ENCODE peak calls at places on chromosomes 1 and 21, in ten cellular contexts. U is omental fat pad, H is fibroblast of lung, V is D721Med, A is hepatocyte, L is heart right ventricle, G is RWPE1, B is cardiac fibroblast, J is endothelial cell, C is nephron progenitor cell. N is an unnamed sample.

GRCh38 chr1:42658880-42659337 is 686 bp downstream of the PPIH start:
- DNase-seq in U (no peak), H (peak; percentile 6), V (no peak), A (peak; percentile 22), L (no peak), G (no peak), B (peak; percentile 36), J (no peak), C (no peak), N (no peak)

GRCh38 chr1:45656573-45657226 is 29.6 kb downstream of the GPBP1L1 start:
- DNase-seq in U (no peak), H (no peak), V (no peak), A (no peak), L (no peak), G (no peak), B (no peak), J (no peak), C (no peak), N (no peak)

GRCh38 chr1:107692580-107693345 is 272.2 kb downstream of the VAV3 start:
- DNase-seq in U (no peak), H (no peak), V (no peak), A (no peak), L (no peak), G (no peak), B (no peak), J (no peak), C (no peak), N (no peak)

GRCh38 chr1:218872026-218872425 is 301.7 kb upstream of the LYPLAL1 start:
- DNase-seq in U (no peak), H (no peak), V (no peak), A (no peak), L (no peak), G (no peak), B (no peak), J (no peak), C (no peak), N (no peak)

GRCh38 chr21:16302851-16303282 is 573.1 kb downstream of the USP25 start:
- DNase-seq in U (no peak), H (no peak), V (no peak), A (peak; percentile 14), L (peak; percentile 49), G (no peak), B (peak; percentile 71), J (no peak), C (no peak), N (no peak)

GRCh38 chr1:93528416-93528815 is 80.5 kb downstream of the FNBP1L start:
- DNase-seq in U (no peak), H (no peak), V (no peak), A (no peak), L (no peak), G (no peak), B (no peak), J (no peak), C (no peak), N (no peak)

GRCh38 chr21:44815852-44816628 is 1.8 kb downstream of the SUMO3 start:
- DNase-seq in U (no peak), H (no peak), V (no peak), A (peak; percentile 31), L (no peak), G (no peak), B (no peak), J (no peak), C (no peak), N (peak; percentile 35)

GRCh38 chr1:56897150-56898004 is 42.8 kb downstream of the C8A start:
- DNase-seq in U (no peak), H (peak; percentile 2), V (no peak), A (no peak), L (peak; percentile 16), G (no peak), B (peak; percentile 82), J (no peak), C (no peak), N (no peak)

GRCh38 chr21:25567472-25567871 is 39.8 kb downstream of the MRPL39 start:
- DNase-seq in U (no peak), H (no peak), V (no peak), A (no peak), L (no peak), G (no peak), B (no peak), J (no peak), C (no peak), N (no peak)
- TF ChIP-seq CTCF in U (no peak), H (no peak), V (no peak), A (no peak), L (no peak), G (no peak), B (no peak), J (no peak), C (no peak), N (no peak)

GRCh38 chr1:117061986-117062415 is 1.9 kb downstream of the TTF2 start:
- DNase-seq in U (no peak), H (peak; percentile 45), V (no peak), A (peak; percentile 20), L (no peak), G (no peak), B (peak; percentile 79), J (no peak), C (no peak), N (no peak)

GRCh38 chr1:117058810-117059209 is 1.3 kb upstream of the TTF2 start:
- DNase-seq in U (no peak), H (no peak), V (no peak), A (no peak), L (no peak), G (no peak), B (no peak), J (no peak), C (no peak), N (no peak)

GRCh38 chr1:117060441-117061317 is 553 bp downstream of the TTF2 start:
- DNase-seq in U (no peak), H (peak; percentile 42), V (peak; percentile 24), A (peak; percentile 74), L (no peak), G (peak; percentile 74), B (peak; percentile 64), J (peak; percentile 40), C (no peak), N (peak; percentile 37)

GRCh38 chr1:117059334-117059677 is 820 bp upstream of the TTF2 start:
- DNase-seq in U (peak; percentile 32), H (no peak), V (no peak), A (peak; percentile 64), L (peak; percentile 14), G (peak; percentile 33), B (no peak), J (peak; percentile 35), C (no peak), N (peak; percentile 55)

DNA sequence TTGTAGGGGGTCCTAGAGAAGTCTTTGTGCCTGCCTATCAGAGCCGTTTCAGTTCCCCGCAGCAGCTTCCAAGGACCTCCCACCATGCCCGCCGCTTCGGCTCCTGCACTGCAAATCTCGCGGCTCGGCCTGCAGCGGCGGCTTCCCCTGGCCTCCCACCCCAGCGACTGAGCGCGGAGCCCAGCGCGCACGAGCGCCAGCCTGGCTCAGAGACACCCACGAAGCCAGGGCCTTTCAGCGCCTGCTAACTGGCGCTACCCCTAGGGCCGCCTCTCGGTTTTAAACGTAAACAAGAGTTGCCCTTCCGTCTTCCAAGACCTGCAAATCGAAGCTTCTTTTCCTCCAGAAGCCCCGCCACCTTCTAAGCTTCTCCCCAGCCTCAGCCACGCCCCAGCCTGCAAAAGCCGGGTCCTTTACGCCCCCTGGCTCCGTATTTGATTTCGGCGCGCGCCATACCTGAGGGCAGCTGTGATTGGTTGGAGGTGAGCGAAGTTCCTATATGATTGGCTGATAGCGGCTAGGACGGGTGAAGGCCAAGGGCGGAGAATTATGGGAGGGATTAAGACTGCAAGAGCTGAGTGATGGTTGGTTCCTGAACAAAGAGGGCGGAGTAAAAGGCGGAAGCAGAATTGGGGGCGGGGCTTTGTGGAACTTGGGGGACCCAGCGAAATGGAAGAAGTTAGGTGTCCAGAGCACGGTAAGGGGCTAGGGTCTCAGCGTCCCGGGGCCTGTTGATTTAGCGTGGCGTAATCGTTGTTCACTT is at the start of gene TTF2:
- DNase-seq in U (peak; percentile 78), H (peak; percentile 97), V (peak; percentile 85), A (peak; percentile 98), L (peak; percentile 97), G (peak; percentile 100), B (peak; percentile 99), J (peak; percentile 87), C (peak; percentile 95), N (peak; percentile 93)
- TF ChIP-seq CTCF in U (no peak), H (no peak), V (no peak), A (no peak), L (peak; percentile 55), G (no peak), B (no peak), J (no peak), C (no peak), N (peak; percentile 23)

GRCh38 chr1:158328424-158328823 is 2.9 kb downstream of the CD1B start:
- DNase-seq in U (no peak), H (no peak), V (no peak), A (no peak), L (no peak), G (no peak), B (no peak), J (no peak), C (no peak), N (no peak)

GRCh38 chr1:158329300-158329699 is 2.0 kb downstream of the CD1B start:
- DNase-seq in U (no peak), H (no peak), V (no peak), A (no peak), L (no peak), G (no peak), B (no peak), J (no peak), C (no peak), N (no peak)

GRCh38 chr1:158331431-158331830 is at the start of gene CD1B:
- DNase-seq in U (no peak), H (no peak), V (no peak), A (no peak), L (no peak), G (no peak), B (no peak), J (no peak), C (no peak), N (no peak)

GRCh38 chr1:158330390-158330789 is 941 bp downstream of the CD1B start:
- DNase-seq in U (no peak), H (no peak), V (no peak), A (no peak), L (no peak), G (no peak), B (no peak), J (no peak), C (no peak), N (no peak)

DNA sequence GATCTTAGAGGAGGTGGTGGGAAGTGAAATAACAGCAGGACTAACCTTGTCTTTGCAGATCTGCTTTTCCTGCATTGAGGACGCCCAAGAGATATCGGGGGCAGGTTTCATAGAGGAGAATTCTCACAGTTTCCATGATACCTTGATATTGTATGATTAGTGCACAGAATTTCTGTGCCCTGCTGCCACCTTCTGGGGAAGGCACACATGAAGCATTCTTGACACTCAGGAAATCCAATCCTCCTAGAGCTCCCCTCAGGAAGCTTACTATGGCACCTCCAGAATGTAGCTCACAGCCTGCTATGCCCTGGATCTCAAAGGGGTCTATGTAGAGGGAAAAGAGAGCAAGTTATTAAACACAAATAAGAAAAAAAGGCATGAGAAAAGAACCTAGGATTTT is 1.5 kb downstream of the CD1B start:
- DNase-seq in U (no peak), H (no peak), V (no peak), A (no peak), L (no peak), G (no peak), B (no peak), J (no peak), C (no peak), N (no peak)
- TF ChIP-seq CTCF in U (no peak), H (no peak), V (peak; percentile 8), A (no peak), L (peak; percentile 39), G (no peak), B (no peak), J (no peak), C (no peak), N (no peak)

GRCh38 chr1:169797281-169797680 is 2.6 kb upstream of the METTL18 start:
- DNase-seq in U (no peak), H (no peak), V (no peak), A (no peak), L (no peak), G (no peak), B (no peak), J (no peak), C (no peak), N (no peak)

GRCh38 chr1:169796411-169796810 is 1.7 kb upstream of the METTL18 start:
- DNase-seq in U (no peak), H (no peak), V (no peak), A (no peak), L (no peak), G (no peak), B (no peak), J (no peak), C (no peak), N (no peak)

GRCh38 chr1:169793730-169794129 is 977 bp downstream of the METTL18 start:
- DNase-seq in U (no peak), H (no peak), V (no peak), A (no peak), L (no peak), G (no peak), B (no peak), J (no peak), C (no peak), N (no peak)

GRCh38 chr1:169795687-169796086 is 980 bp upstream of the METTL18 start:
- DNase-seq in U (no peak), H (no peak), V (no peak), A (no peak), L (no peak), G (peak; percentile 6), B (peak; percentile 22), J (no peak), C (no peak), N (no peak)

DNA sequence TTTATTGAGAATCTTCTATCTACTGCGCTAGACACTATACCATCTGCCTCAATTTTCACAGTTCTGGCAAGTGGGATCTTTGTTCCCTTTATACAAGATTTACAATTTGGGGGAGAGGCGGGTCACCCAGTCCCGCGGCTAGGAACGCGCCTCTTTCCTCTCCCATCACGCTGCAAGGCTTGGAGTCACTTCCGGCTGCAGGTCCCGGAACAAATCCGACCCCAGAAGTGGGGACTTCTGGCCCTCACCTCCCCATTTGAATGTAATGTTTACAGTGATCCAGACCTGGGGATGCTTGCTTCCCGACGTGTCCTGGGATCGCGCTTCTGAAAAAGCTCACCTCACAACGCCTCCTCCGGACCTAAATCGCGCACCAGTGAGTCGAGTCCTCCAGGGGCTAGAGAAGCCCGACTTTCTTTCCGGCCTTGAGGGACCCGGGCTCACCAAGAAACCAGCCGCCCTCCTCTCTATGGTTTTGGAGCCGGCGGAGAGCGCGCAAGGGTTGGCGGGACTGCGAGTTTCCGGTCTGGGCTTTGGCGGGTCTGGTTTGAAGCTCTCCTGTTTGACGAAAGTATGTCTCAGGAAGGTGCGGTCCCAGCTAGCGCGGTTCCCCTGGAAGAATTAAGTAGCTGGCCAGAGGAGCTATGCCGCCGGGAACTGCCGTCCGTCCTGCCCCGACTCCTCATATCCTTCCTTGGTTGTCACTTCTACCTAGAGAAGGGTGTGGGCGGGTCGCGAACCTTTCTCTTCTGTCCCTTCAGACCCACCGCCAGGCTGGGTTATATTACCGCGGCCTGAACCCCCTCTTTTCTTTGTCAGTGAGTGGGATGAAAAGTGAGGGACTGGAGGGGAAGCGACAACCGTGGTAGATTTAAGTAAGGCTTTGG is at the start of gene METTL18:
- DNase-seq in U (peak; percentile 63), H (peak; percentile 98), V (peak; percentile 71), A (peak; percentile 95), L (peak; percentile 94), G (peak; percentile 95), B (peak; percentile 98), J (peak; percentile 90), C (peak; percentile 86), N (peak; percentile 89)
- TF ChIP-seq CTCF in U (no peak), H (no peak), V (no peak), A (no peak), L (no peak), G (no peak), B (no peak), J (no peak), C (no peak), N (no peak)